ENCODE peak calls at places on chromosomes 7 and 10, in eight cellular contexts. R is neural progenitor cell, T is dorsolateral prefrontal cortex, V is OCI-LY7, M is colonic mucosa, W is AG10803, F is WERI-Rb-1, B is brain microvascular endothelial cell. D is an unnamed sample.

GRCh38 chr10:29853913-29854312 is 205.5 kb downstream of the JCAD start:
- DNase-seq in T (no peak), B (no peak), V (no peak), F (no peak), M (no peak), W (no peak), R (no peak), D (no peak)

GRCh38 chr7:139661043-139661440 is 116.8 kb downstream of the HIPK2 start:
- DNase-seq in V (no peak), B (no peak), T (no peak), M (no peak), R (no peak), F (no peak), W (no peak), D (no peak)

GRCh38 chr10:117667831-117668230 is 125.3 kb downstream of the EMX2 start:
- DNase-seq in V (no peak), B (no peak), F (no peak), R (no peak), M (no peak), W (no peak), T (no peak), D (no peak)

GRCh38 chr7:32154797-32155196 is 84.6 kb upstream of the PDE1C start:
- DNase-seq in W (peak), V (no peak), T (no peak), R (no peak), M (no peak), B (no peak), F (no peak), D (peak)

GRCh38 chr7:137768371-137768770 is 78.4 kb downstream of the DGKI start:
- DNase-seq in T (no peak), F (no peak), W (peak), V (no peak), R (no peak), B (no peak), M (no peak), D (no peak)

GRCh38 chr7:84231157-84231556 is 36.6 kb upstream of the SEMA3A start:
- DNase-seq in F (no peak), M (no peak), W (peak), T (no peak), R (no peak), V (no peak), B (peak), D (peak)

GRCh38 chr10:91683976-91684375 is 51.1 kb upstream of the PPP1R3C start:
- DNase-seq in V (no peak), M (no peak), R (peak), W (peak), B (peak), T (no peak), F (no peak), D (peak)

GRCh38 chr7:73606801-73607691 is 17.3 kb downstream of the MLXIPL start:
- DNase-seq in F (peak), R (peak), W (no peak), V (peak), M (peak), B (no peak), T (peak), D (peak)

GRCh38 chr10:84537447-84537931 is 209.1 kb downstream of the CCSER2 start:
- DNase-seq in B (peak), T (no peak), F (peak), M (peak), R (peak), W (peak), V (peak), D (peak)

GRCh38 chr7:9488555-9488954 is 1055.1 kb downstream of the NXPH1 start:
- DNase-seq in W (peak), M (no peak), V (no peak), F (no peak), B (peak), T (no peak), R (no peak), D (peak)

GRCh38 chr10:7792541-7792940 is 4.6 kb downstream of the ATP5F1C start:
- DNase-seq in W (no peak), B (no peak), R (no peak), F (no peak), V (no peak), T (no peak), M (no peak), D (no peak)

GRCh38 chr10:92850186-92850585 is 1.9 kb downstream of the EXOC6 start:
- DNase-seq in W (no peak), B (no peak), T (no peak), V (no peak), R (no peak), M (no peak), F (no peak), D (no peak)

GRCh38 chr10:2225609-2226008 is 488.3 kb upstream of the ADARB2 start:
- DNase-seq in T (no peak), V (no peak), R (no peak), B (no peak), M (no peak), W (no peak), F (no peak), D (no peak)

GRCh38 chr7:47664650-47665049 is 82.7 kb upstream of the TNS3 start:
- DNase-seq in M (no peak), V (no peak), R (no peak), W (no peak), F (no peak), B (no peak), T (no peak), D (no peak)

GRCh38 chr10:113665806-113666354 is 2.0 kb upstream of the NRAP start:
- DNase-seq in M (no peak), V (no peak), W (peak), R (peak), T (no peak), B (peak), F (no peak), D (peak)

GRCh38 chr7:73770002-73770859 is at the start of gene CLDN3:
- DNase-seq in F (peak), M (peak), V (peak), W (no peak), T (no peak), R (peak), B (no peak), D (peak)

GRCh38 chr7:130070900-130071622 is 727 bp downstream of the KLHDC10 start:
- DNase-seq in M (peak), W (peak), F (no peak), R (peak), V (no peak), B (no peak), T (no peak), D (peak)

DNA sequence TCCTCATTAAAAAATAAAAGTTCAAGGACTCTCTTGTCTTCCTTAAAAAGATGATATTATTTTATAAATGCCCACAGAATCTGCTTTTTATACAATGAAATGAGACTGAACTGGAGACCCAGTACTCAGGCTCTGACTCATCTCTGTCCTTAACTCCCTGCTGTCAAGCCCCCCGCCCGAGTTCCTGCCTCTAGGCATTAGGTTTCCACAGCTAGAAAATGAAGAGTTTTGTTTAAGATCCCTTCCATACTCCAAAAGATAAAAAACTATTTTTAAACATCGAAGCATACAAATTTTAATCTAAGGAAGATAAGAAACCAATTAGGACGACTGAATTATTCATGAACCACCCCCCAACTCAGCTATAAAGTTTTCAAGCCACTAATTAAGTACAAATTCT is 97.7 kb upstream of the FEZF1 start:
- DNase-seq in T (no peak), V (no peak), F (no peak), B (no peak), M (no peak), W (no peak), R (no peak), D (no peak)
- TF ChIP-seq CTCF in T (no peak), V (no peak), F (no peak), B (no peak), M (no peak), W (no peak), R (no peak), D (no peak)

GRCh38 chr7:120740348-120740747 is 117.6 kb downstream of the TSPAN12 start:
- DNase-seq in W (no peak), T (no peak), M (no peak), F (no peak), R (no peak), V (no peak), B (peak), D (peak)
- H3K4me3 ChIP-seq in W (no peak), T (peak), M (no peak), F (no peak), R (no peak), V (no peak), B (no peak), D (no peak)

GRCh38 chr7:4021413-4021812 is 660.7 kb upstream of the FOXK1 start:
- DNase-seq in V (no peak), T (no peak), B (no peak), M (no peak), R (no peak), W (no peak), F (no peak), D (no peak)
- TF ChIP-seq CTCF in V (no peak), T (no peak), B (no peak), M (no peak), R (no peak), W (no peak), F (no peak), D (no peak)

GRCh38 chr7:104943502-104944343 is 70.3 kb upstream of the KMT2E start:
- DNase-seq in F (no peak), M (peak), T (no peak), B (peak), V (peak), W (no peak), R (no peak), D (peak)

GRCh38 chr7:104950754-104951153 is 63.3 kb upstream of the KMT2E start:
- DNase-seq in M (no peak), B (no peak), W (peak), V (no peak), T (no peak), R (no peak), F (no peak), D (peak)

GRCh38 chr7:104950006-104950405 is 64.0 kb upstream of the KMT2E start:
- DNase-seq in R (no peak), V (peak), W (no peak), M (no peak), F (no peak), T (no peak), B (no peak), D (no peak)

GRCh38 chr7:104946338-104946737 is 67.7 kb upstream of the KMT2E start:
- DNase-seq in W (no peak), V (no peak), M (no peak), B (no peak), T (no peak), R (no peak), F (no peak), D (no peak)

DNA sequence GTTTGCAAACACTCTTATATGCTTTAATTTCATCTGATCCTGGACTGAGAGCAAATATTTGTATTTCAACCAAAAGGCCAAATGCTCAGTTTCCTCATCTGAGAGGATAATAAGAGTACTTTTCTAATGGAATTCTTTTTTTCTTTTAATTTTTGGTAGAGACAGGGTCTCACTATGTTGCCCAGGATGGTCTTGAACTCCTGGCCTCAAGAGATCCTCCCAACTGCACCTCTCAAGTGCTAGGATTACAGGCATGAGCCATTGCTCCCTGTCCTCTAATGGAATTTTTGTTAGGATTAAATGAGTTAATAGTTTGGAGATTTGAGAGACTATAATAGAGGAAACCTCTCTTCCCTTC is 68.4 kb upstream of the KMT2E start:
- DNase-seq in T (no peak), W (no peak), F (no peak), B (no peak), R (no peak), M (no peak), V (no peak), D (no peak)
- H3K4me3 ChIP-seq in T (peak), W (no peak), F (no peak), B (no peak), R (no peak), M (no peak), V (peak), D (no peak)

D was measured in cardiac fibroblast.